ENCODE peak calls at places on chromosomes 11 and 22, in four cellular contexts. Y, E, Q and O are unnamed samples.

GRCh38 chr11:101128571-101129202 is 926 bp downstream of the PGR start:
- DNase-seq in Y (peak), E (no peak), Q (no peak), O (peak)

GRCh38 chr11:62879150-62879549 is 1.5 kb upstream of the SLC3A2 start:
- DNase-seq in Y (no peak), E (no peak), Q (no peak), O (no peak)

GRCh38 chr11:119964136-119965025 is 173.5 kb downstream of the TRIM29 start:
- DNase-seq in Y (peak), E (no peak), Q (no peak), O (no peak)

GRCh38 chr11:109612481-109612880 is 190.5 kb downstream of the C11orf87 start:
- DNase-seq in Y (no peak), E (no peak), Q (peak), O (no peak)

GRCh38 chr11:45269678-45270077 is 16.5 kb downstream of the SYT13 start:
- DNase-seq in Y (no peak), E (no peak), Q (no peak), O (no peak)

GRCh38 chr11:11510939-11511338 is 110.9 kb downstream of the GALNT18 start:
- DNase-seq in Y (peak), E (no peak), Q (no peak), O (no peak)

GRCh38 chr22:38215156-38216038 is 13.6 kb downstream of the MAFF start:
- DNase-seq in Y (no peak), E (no peak), Q (no peak), O (no peak)

GRCh38 chr11:30487200-30487898 is 98.8 kb downstream of the MPPED2 start:
- DNase-seq in Y (no peak), E (no peak), Q (peak), O (no peak)

GRCh38 chr11:124917115-124917637 is 1.9 kb upstream of the HEPN1 start:
- DNase-seq in Y (peak), E (no peak), Q (peak), O (no peak)

GRCh38 chr11:75625970-75626691 is 42.7 kb downstream of the MAP6 start:
- DNase-seq in Y (no peak), E (no peak), Q (no peak), O (no peak)

GRCh38 chr22:25051983-25052710 is 99.6 kb downstream of the KIAA1671 start:
- DNase-seq in Y (no peak), E (no peak), Q (no peak), O (no peak)

GRCh38 chr11:43787823-43788222 is 92.8 kb upstream of the ALKBH3 start:
- DNase-seq in Y (no peak), E (no peak), Q (no peak), O (no peak)

GRCh38 chr11:18191376-18191775 is 18.7 kb downstream of the MRGPRX4 start:
- DNase-seq in Y (no peak), E (no peak), Q (no peak), O (no peak)

GRCh38 chr11:119352857-119353260 is 6.4 kb upstream of the MFRP start:
- DNase-seq in Y (no peak), E (no peak), Q (no peak), O (no peak)

GRCh38 chr11:7421136-7421535 is 64.2 kb upstream of the OLFML1 start:
- DNase-seq in Y (no peak), E (no peak), Q (no peak), O (no peak)

DNA sequence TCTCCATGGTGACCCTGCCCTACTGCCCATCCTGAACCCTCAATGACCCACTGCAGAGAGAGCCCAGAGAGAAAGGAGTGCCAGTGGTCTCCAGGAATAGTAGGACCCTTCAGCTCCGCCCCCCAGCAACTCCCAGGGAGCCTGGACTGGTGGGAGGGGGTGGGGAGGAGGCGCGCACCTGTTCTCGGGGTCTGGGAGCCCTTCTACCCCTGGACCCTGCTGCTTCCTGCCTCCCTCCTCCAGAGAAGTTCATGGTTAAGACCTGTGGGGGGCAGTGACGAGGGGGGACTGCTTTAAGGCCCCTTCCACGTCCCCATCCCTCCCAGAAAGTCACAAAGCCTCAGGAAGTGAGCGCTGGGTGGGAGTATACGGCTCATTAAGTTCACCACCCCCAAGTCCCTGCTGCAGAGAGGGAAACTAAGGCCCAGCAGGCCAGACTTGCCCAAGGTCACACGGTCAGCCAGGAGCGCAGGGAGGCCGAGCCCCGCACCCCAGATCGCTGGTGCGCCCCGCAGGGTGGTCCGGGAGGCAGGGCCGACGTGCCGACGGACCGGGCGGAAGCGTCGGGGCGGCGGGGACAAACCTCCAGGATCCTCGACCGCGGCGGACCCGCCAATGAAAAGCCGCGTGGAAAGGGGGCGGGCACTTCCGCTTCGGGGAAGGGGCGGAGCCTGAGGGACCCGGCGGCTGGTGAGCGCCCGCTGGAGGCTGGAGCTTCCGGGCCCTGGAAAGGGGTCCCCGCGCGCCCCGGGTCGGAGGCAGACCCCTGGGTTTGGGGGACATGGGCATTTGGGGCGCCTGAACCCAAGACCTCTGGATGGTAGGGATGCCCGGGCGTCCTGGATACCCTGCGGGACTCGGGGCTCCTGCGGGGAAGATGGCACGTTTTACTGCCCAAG is at the start of the genes NUDT22 and TRPT1:
- DNase-seq in Y (peak), E (peak), Q (peak), O (peak)
- TF ChIP-seq CTCF in Y (no peak), E (peak), Q (peak), O (peak)

GRCh38 chr22:11598492-11599440 is 3929.2 kb upstream of the OR11H1 start:
- DNase-seq in Y (peak), E (no peak), Q (no peak), O (no peak)
- TF ChIP-seq CTCF in Y (no peak), E (no peak), Q (no peak), O (no peak)

DNA sequence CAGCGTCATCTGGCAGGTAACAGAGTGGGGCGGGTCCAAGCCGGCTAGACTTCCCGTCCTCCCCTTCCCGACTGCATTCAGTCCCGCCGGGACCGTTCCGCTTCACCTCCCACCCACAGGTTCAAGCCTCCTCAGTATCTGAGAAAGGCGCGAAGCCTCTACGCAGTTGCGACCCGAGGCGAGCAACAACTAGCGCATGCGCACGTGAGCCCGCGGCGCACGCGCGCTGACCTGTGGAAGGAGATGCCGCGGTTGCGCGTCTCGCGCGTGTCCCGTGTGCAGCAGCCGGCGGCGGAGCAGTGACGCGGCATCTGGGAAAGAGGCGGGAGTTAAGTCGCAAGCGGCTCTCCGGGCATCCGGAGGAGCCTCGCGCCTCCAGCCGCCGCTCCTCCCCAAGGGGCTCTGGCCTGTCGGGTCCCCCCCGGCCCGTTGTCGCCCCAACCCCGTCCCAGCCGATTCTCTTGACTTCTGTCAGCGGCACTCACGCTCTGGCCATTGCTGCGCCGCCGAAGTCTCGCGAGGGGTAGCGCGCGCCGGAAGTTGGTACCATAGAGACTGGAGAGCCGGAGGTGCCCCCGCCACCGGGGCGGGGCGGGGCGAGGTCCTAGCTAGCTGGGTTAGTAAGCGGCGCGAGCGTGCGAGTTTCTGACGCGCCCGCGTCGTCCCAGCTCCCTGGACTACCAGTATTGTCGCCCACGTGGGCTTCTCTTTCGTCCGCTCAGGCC is at the start of gene THAP7:
- DNase-seq in Y (peak), E (peak), Q (peak), O (peak)
- TF ChIP-seq CTCF in Y (no peak), E (no peak), Q (no peak), O (no peak)

DNA sequence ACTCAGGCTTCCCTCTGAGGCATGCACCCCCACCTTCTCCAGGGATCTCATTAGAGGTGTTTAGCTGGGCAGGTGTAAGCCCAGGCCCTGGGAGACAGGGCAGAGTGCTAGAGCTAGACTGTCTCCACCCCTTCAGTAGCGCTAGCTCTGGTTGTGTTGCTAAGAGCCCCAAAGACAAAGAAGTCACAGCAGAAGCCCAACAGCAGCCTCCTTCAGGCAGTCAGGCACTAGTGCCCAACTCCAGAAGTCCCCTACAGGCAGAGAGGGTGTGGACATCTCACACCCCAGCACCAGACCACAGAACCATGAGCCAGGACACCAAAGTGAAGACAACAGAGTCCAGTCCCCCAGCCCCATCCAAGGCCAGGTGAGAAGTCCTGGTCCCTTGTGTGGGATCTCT is at the start of gene CNGA4:
- DNase-seq in Y (no peak), E (no peak), Q (no peak), O (no peak)
- TF ChIP-seq CTCF in Y (no peak), E (no peak), Q (no peak), O (no peak)